ENCODE peak calls at places on chromosomes 11 and 22, in five cellular contexts. Z is cardiac fibroblast, M is psoas muscle, D is PC-9, X is fibroblast of pulmonary artery. B is an unnamed sample.

GRCh38 chr11:122392508-122392907 is 263.0 kb upstream of the UBASH3B start:
- DNase-seq in X (no peak), D (no peak), Z (no peak), M (no peak), B (no peak)

GRCh38 chr11:126082251-126083109 is 19.8 kb upstream of the CDON start:
- DNase-seq in M (no peak), X (no peak), Z (no peak), D (no peak), B (no peak)

GRCh38 chr11:66852466-66853241 is 4.2 kb upstream of the LRFN4 start:
- DNase-seq in D (no peak), Z (no peak), M (peak; percentile 48), X (no peak), B (peak; percentile 72)

GRCh38 chr11:126355324-126355925 is at the start of gene ST3GAL4:
- DNase-seq in X (peak; percentile 62), M (peak; percentile 87), D (peak; percentile 55), Z (peak; percentile 56), B (peak; percentile 94)

GRCh38 chr11:130457909-130458729 is 9.7 kb downstream of the ADAMTS15 start:
- DNase-seq in Z (no peak), M (peak; percentile 70), D (no peak), X (no peak), B (peak; percentile 66)

GRCh38 chr11:83971063-83971462 is 684.9 kb upstream of the CCDC90B start:
- DNase-seq in Z (peak; percentile 22), D (no peak), M (no peak), X (peak; percentile 7), B (no peak)

GRCh38 chr22:23058481-23059336 is 11.6 kb upstream of the GNAZ start:
- DNase-seq in Z (no peak), M (peak; percentile 29), X (no peak), D (no peak), B (peak; percentile 43)

GRCh38 chr11:101583180-101584128 is at the start of gene TRPC6:
- DNase-seq in D (no peak), X (peak; percentile 3), Z (peak; percentile 40), M (peak; percentile 54), B (peak; percentile 79)

GRCh38 chr11:32333335-32333991 is 101.9 kb downstream of the WT1 start:
- DNase-seq in M (peak; percentile 68), Z (peak; percentile 61), X (peak; percentile 42), D (no peak), B (peak; percentile 85)

GRCh38 chr11:20754957-20755356 is 85.6 kb downstream of the NELL1 start:
- DNase-seq in Z (no peak), X (no peak), M (no peak), D (no peak), B (no peak)

GRCh38 chr11:12989428-12990242 is 19.5 kb upstream of the RASSF10 start:
- DNase-seq in D (no peak), M (no peak), X (no peak), Z (no peak), B (no peak)

GRCh38 chr11:65505434-65506315 is 6.8 kb downstream of the MALAT1 start:
- DNase-seq in D (no peak), Z (peak; percentile 62), M (no peak), X (peak; percentile 67), B (peak; percentile 50)

GRCh38 chr11:1619449-1619848 is 2.5 kb downstream of the KRTAP5-4 start:
- DNase-seq in X (no peak), Z (peak; percentile 23), M (peak; percentile 16), D (no peak), B (no peak)

GRCh38 chr22:45565973-45566372 is 63.3 kb downstream of the FBLN1 start:
- DNase-seq in M (no peak), X (no peak), Z (no peak), D (no peak), B (peak; percentile 9)

GRCh38 chr22:29798801-29799200 is 31.6 kb downstream of the UQCR10 start:
- DNase-seq in M (peak; percentile 81), X (no peak), Z (no peak), D (peak; percentile 87), B (no peak)

GRCh38 chr22:40678493-40679248 is 613 bp upstream of the MCHR1 start:
- DNase-seq in M (no peak), X (no peak), D (no peak), Z (no peak), B (no peak)

GRCh38 chr11:44219830-44220778 is 89.8 kb downstream of the ALX4 start:
- DNase-seq in M (no peak), Z (peak; percentile 48), D (no peak), X (no peak), B (no peak)

GRCh38 chr11:72950685-72951084 is 136.5 kb downstream of the ATG16L2 start:
- DNase-seq in X (no peak), M (no peak), Z (no peak), D (no peak), B (no peak)

GRCh38 chr22:43255299-43255698 is 68.4 kb upstream of the TTLL12 start:
- DNase-seq in Z (no peak), M (no peak), D (no peak), X (no peak), B (no peak)

GRCh38 chr11:1049911-1050580 is 13.5 kb upstream of the MUC6 start:
- DNase-seq in X (no peak), D (no peak), Z (no peak), M (peak; percentile 45), B (peak; percentile 46)

GRCh38 chr11:127639916-127640315 is 639.3 kb upstream of the KIRREL3 start:
- DNase-seq in Z (peak; percentile 12), M (no peak), D (no peak), X (no peak), B (no peak)

GRCh38 chr11:7905961-7906429 is 25.1 kb downstream of the OR10A6 start:
- DNase-seq in X (no peak), Z (no peak), D (peak; percentile 94), M (no peak), B (no peak)

GRCh38 chr22:47165338-47165931 is 403.0 kb downstream of the TBC1D22A start:
- DNase-seq in X (no peak), M (peak; percentile 30), D (no peak), Z (no peak), B (no peak)

GRCh38 chr11:1047576-1048156 is 11.1 kb upstream of the MUC6 start:
- DNase-seq in D (no peak), M (peak; percentile 42), X (no peak), Z (no peak), B (peak; percentile 17)

GRCh38 chr11:64656797-64657196 is 65.8 kb downstream of the SLC22A12 start:
- DNase-seq in D (no peak), X (no peak), M (peak; percentile 30), Z (no peak), B (no peak)

GRCh38 chr11:266676-267439 is 11.3 kb upstream of the NLRP6 start:
- DNase-seq in X (no peak), D (no peak), M (no peak), Z (no peak), B (peak; percentile 62)

GRCh38 chr11:20160425-20161229 is at the start of gene DBX1:
- DNase-seq in M (no peak), Z (no peak), X (no peak), D (no peak), B (no peak)

GRCh38 chr22:21818487-21819182 is 48.8 kb downstream of the MAPK1 start:
- DNase-seq in X (no peak), D (no peak), M (no peak), Z (no peak), B (no peak)

GRCh38 chr22:49820984-49821383 is 6.7 kb downstream of the BRD1 start:
- DNase-seq in X (no peak), M (no peak), D (no peak), Z (no peak), B (no peak)

DNA sequence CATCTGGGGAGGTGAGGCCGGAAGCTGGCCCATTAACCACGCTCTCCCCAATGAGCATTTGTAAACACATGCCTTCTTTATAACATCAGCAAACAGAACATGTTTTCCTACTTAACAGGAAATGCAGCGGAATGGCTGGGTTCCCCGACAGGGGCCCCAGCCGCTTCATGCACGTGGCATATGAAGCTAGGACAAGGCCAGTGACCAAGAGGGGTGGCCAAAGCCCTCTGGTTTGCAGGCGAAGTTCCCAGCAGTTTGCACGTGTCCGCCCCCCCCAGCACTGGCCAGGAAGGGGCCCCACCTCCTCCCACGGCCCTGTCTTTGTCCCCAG is 38.7 kb upstream of the LINC01488 start:
- DNase-seq in Z (peak; percentile 80), D (peak; percentile 87), X (no peak), M (no peak), B (peak; percentile 55)
- H3K4me3 ChIP-seq in Z (no peak overlapping the region), D (peak overlapping the region; percentile 58), X (no peak overlapping the region), M (peak overlapping the region; percentile 48), B (no peak overlapping the region)

GRCh38 chr11:120125005-120125404 is 12.9 kb downstream of the TRIM29 start:
- DNase-seq in X (no peak), M (no peak), Z (peak; percentile 62), D (peak; percentile 99), B (no peak)

GRCh38 chr11:120124355-120124754 is 13.6 kb downstream of the TRIM29 start:
- DNase-seq in X (no peak), D (no peak), Z (no peak), M (no peak), B (no peak)

GRCh38 chr11:120123946-120124345 is 14.0 kb downstream of the TRIM29 start:
- DNase-seq in M (no peak), D (peak; percentile 96), Z (no peak), X (no peak), B (no peak)

GRCh38 chr11:120126543-120126942 is 11.4 kb downstream of the TRIM29 start:
- DNase-seq in M (no peak), Z (no peak), D (no peak), X (no peak), B (no peak)

GRCh38 chr11:120125509-120125908 is 12.4 kb downstream of the TRIM29 start:
- DNase-seq in M (no peak), Z (no peak), D (no peak), X (no peak), B (no peak)
- H3K4me3 ChIP-seq in M (no peak overlapping the region), Z (no peak overlapping the region), D (no peak overlapping the region), X (no peak overlapping the region), B (no peak overlapping the region)

GRCh38 chr22:44326549-44326881 is 13.8 kb upstream of the SHISAL1 start:
- DNase-seq in Z (no peak), M (no peak), X (no peak), D (no peak), B (no peak)
- H3K4me3 ChIP-seq in Z (peak overlapping the region; percentile 54), M (peak overlapping the region; percentile 59), X (peak overlapping the region; percentile 65), D (peak overlapping the region; percentile 38), B (no peak overlapping the region)

GRCh38 chr11:69689484-69690319 is 14.1 kb downstream of the FGF19 start:
- DNase-seq in M (no peak), Z (no peak), X (no peak), D (peak; percentile 31), B (no peak)

GRCh38 chr11:69685348-69685747 is 10.2 kb upstream of the LTO1 start:
- DNase-seq in Z (no peak), D (no peak), X (no peak), M (no peak), B (no peak)

GRCh38 chr11:69684651-69685050 is 9.5 kb upstream of the LTO1 start:
- DNase-seq in M (no peak), D (no peak), Z (no peak), X (no peak), B (peak; percentile 33)

GRCh38 chr11:69686452-69686851 is 11.3 kb upstream of the LTO1 start:
- DNase-seq in X (no peak), D (peak; percentile 9), Z (no peak), M (no peak), B (peak; percentile 67)

DNA sequence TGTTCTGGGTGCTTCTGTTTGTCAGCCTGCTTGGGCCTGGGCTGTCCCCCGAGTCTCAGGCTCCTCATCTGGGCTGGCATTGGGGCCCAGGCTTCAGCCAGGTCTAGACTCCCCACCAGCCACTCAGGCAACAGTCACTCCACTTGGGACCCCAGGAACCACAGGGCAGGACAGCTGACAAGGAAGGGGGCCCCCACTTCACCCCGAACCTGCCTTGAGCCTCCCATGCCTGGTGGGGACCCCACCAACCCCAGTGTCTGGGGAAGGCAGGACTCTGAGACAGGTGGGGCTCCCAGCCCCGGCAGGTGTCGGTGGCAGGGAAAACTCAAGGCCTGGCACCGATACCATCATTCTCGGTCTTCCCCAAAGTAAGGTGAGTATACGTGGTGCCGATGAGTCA is 11.7 kb upstream of the LTO1 start:
- DNase-seq in Z (no peak), D (peak; percentile 33), X (no peak), M (no peak), B (no peak)
- H3K4me3 ChIP-seq in Z (no peak overlapping the region), D (no peak overlapping the region), X (no peak overlapping the region), M (no peak overlapping the region), B (no peak overlapping the region)